ENCODE peak calls at places on chromosomes 16 and 17, in eight cellular contexts. One of them, this sample, is unnamed.
A peak's percentile ranks its signal among the peaks of the same experiment; 100 is the strongest.

GRCh38 chr16:85514601-85515318 is 98.4 kb upstream of the GSE1 start:
- DNase-seq in effector CD4-positive, alpha-beta T cell: no peak
- DNase-seq in CD8-positive, alpha-beta T cell: no peak
- DNase-seq in CD4-positive, alpha-beta T cell: no peak
- DNase-seq in stimulated activated CD4-positive, alpha-beta T cell treated with anti-CD3 and anti-CD28 coated beads, Interleukin-1b, Interleukin-23, amount 100 ng/mL, for 24 hours: no peak
- DNase-seq in AG08395: peak; percentile 96
- DNase-seq in HFF-Myc: peak; percentile 72
- DNase-seq in HFFc6: peak; percentile 92
- DNase-seq in this sample: no peak

GRCh38 chr17:66465701-66466100 is 163.3 kb downstream of the PRKCA start:
- DNase-seq in stimulated activated CD4-positive, alpha-beta T cell treated with anti-CD3 and anti-CD28 coated beads, Interleukin-1b, Interleukin-23, amount 100 ng/mL, for 24 hours: no peak
- DNase-seq in effector CD4-positive, alpha-beta T cell: no peak
- DNase-seq in HFF-Myc: no peak
- DNase-seq in CD4-positive, alpha-beta T cell: no peak
- DNase-seq in CD8-positive, alpha-beta T cell: no peak
- DNase-seq in AG08395: no peak
- DNase-seq in HFFc6: no peak
- DNase-seq in this sample: no peak

GRCh38 chr16:67883872-67884261 is 818 bp upstream of the NRN1L start:
- DNase-seq in HFF-Myc: no peak
- DNase-seq in CD4-positive, alpha-beta T cell: peak; percentile 71
- DNase-seq in CD8-positive, alpha-beta T cell: peak; percentile 79
- DNase-seq in stimulated activated CD4-positive, alpha-beta T cell treated with anti-CD3 and anti-CD28 coated beads, Interleukin-1b, Interleukin-23, amount 100 ng/mL, for 24 hours: peak; percentile 63
- DNase-seq in HFFc6: no peak
- DNase-seq in effector CD4-positive, alpha-beta T cell: peak; percentile 72
- DNase-seq in AG08395: peak; percentile 70
- DNase-seq in this sample: no peak

GRCh38 chr16:11530171-11530940 is 56.4 kb downstream of the LITAF start:
- DNase-seq in HFFc6: no peak
- DNase-seq in HFF-Myc: no peak
- DNase-seq in stimulated activated CD4-positive, alpha-beta T cell treated with anti-CD3 and anti-CD28 coated beads, Interleukin-1b, Interleukin-23, amount 100 ng/mL, for 24 hours: no peak
- DNase-seq in CD4-positive, alpha-beta T cell: no peak
- DNase-seq in AG08395: no peak
- DNase-seq in CD8-positive, alpha-beta T cell: no peak
- DNase-seq in effector CD4-positive, alpha-beta T cell: no peak
- DNase-seq in this sample: no peak

GRCh38 chr16:86383488-86384262 is 126.7 kb upstream of the FOXF1 start:
- DNase-seq in AG08395: peak; percentile 67
- DNase-seq in CD8-positive, alpha-beta T cell: no peak
- DNase-seq in CD4-positive, alpha-beta T cell: no peak
- DNase-seq in effector CD4-positive, alpha-beta T cell: no peak
- DNase-seq in HFF-Myc: no peak
- DNase-seq in HFFc6: peak; percentile 82
- DNase-seq in stimulated activated CD4-positive, alpha-beta T cell treated with anti-CD3 and anti-CD28 coated beads, Interleukin-1b, Interleukin-23, amount 100 ng/mL, for 24 hours: no peak
- DNase-seq in this sample: no peak

GRCh38 chr17:48022906-48023305 is 14.7 kb downstream of the COPZ2 start:
- DNase-seq in stimulated activated CD4-positive, alpha-beta T cell treated with anti-CD3 and anti-CD28 coated beads, Interleukin-1b, Interleukin-23, amount 100 ng/mL, for 24 hours: no peak
- DNase-seq in HFF-Myc: no peak
- DNase-seq in effector CD4-positive, alpha-beta T cell: no peak
- DNase-seq in CD4-positive, alpha-beta T cell: no peak
- DNase-seq in HFFc6: no peak
- DNase-seq in AG08395: no peak
- DNase-seq in CD8-positive, alpha-beta T cell: no peak
- DNase-seq in this sample: no peak

GRCh38 chr16:81214745-81215166 is 23.7 kb upstream of the BCO1 start:
- DNase-seq in CD4-positive, alpha-beta T cell: no peak
- DNase-seq in CD8-positive, alpha-beta T cell: no peak
- DNase-seq in HFF-Myc: no peak
- DNase-seq in AG08395: peak; percentile 38
- DNase-seq in stimulated activated CD4-positive, alpha-beta T cell treated with anti-CD3 and anti-CD28 coated beads, Interleukin-1b, Interleukin-23, amount 100 ng/mL, for 24 hours: no peak
- DNase-seq in effector CD4-positive, alpha-beta T cell: no peak
- DNase-seq in HFFc6: no peak
- DNase-seq in this sample: no peak

GRCh38 chr16:82402665-82403218 is 224.0 kb upstream of the CDH13 start:
- DNase-seq in CD4-positive, alpha-beta T cell: no peak
- DNase-seq in effector CD4-positive, alpha-beta T cell: no peak
- DNase-seq in HFFc6: no peak
- DNase-seq in AG08395: no peak
- DNase-seq in HFF-Myc: no peak
- DNase-seq in stimulated activated CD4-positive, alpha-beta T cell treated with anti-CD3 and anti-CD28 coated beads, Interleukin-1b, Interleukin-23, amount 100 ng/mL, for 24 hours: no peak
- DNase-seq in CD8-positive, alpha-beta T cell: no peak
- DNase-seq in this sample: no peak

GRCh38 chr17:63601439-63602371 is 1.0 kb downstream of the TACO1 start:
- DNase-seq in stimulated activated CD4-positive, alpha-beta T cell treated with anti-CD3 and anti-CD28 coated beads, Interleukin-1b, Interleukin-23, amount 100 ng/mL, for 24 hours: no peak
- DNase-seq in HFFc6: no peak
- DNase-seq in effector CD4-positive, alpha-beta T cell: no peak
- DNase-seq in AG08395: no peak
- DNase-seq in HFF-Myc: no peak
- DNase-seq in CD8-positive, alpha-beta T cell: no peak
- DNase-seq in CD4-positive, alpha-beta T cell: no peak
- DNase-seq in this sample: no peak

This sample was measured in GDM1.